ENCODE peak calls at places on chromosomes 7 and 10, in nine cellular contexts. R, N, V, O, E, T, C, B and I are unnamed samples.

GRCh38 chr7:42868456-42868855 is 43.4 kb downstream of the C7orf25 start:
- DNase-seq in R (no peak), N (no peak), V (no peak), O (no peak), E (no peak), T (no peak), C (no peak), B (no peak), I (no peak)

GRCh38 chr10:97022616-97023015 is 163.1 kb downstream of the SLIT1 start:
- DNase-seq in R (no peak), N (no peak), V (no peak), O (no peak), E (no peak), T (no peak), C (no peak), B (no peak), I (no peak)

GRCh38 chr7:64863021-64863420 is 40.1 kb upstream of the ZNF273 start:
- DNase-seq in R (no peak), N (no peak), V (no peak), O (no peak), E (no peak), T (no peak), C (no peak), B (no peak), I (no peak)

GRCh38 chr7:158255156-158255555 is 332.5 kb downstream of the PTPRN2 start:
- DNase-seq in R (no peak), N (no peak), V (no peak), O (no peak), E (no peak), T (no peak), C (no peak), B (no peak), I (no peak)

GRCh38 chr10:55410415-55410885 is 609.4 kb upstream of the PCDH15 start:
- DNase-seq in R (peak), N (no peak), V (no peak), O (peak), E (no peak), T (peak), C (no peak), B (no peak), I (no peak)

GRCh38 chr7:95817846-95818245 is 45.5 kb downstream of the DYNC1I1 start:
- DNase-seq in R (no peak), N (no peak), V (no peak), O (no peak), E (no peak), T (no peak), C (no peak), B (no peak), I (no peak)

GRCh38 chr7:142581341-142581740 is 167.9 kb upstream of the PRSS1 start:
- DNase-seq in R (no peak), N (peak), V (no peak), O (no peak), E (no peak), T (no peak), C (no peak), B (no peak), I (no peak)

GRCh38 chr7:157136372-157136771 is 2.4 kb upstream of the UBE3C start:
- DNase-seq in R (no peak), N (peak), V (peak), O (no peak), E (no peak), T (no peak), C (no peak), B (no peak), I (no peak)

GRCh38 chr7:43756368-43757072 is 2.0 kb upstream of the BLVRA start:
- DNase-seq in R (no peak), N (peak), V (peak), O (no peak), E (no peak), T (no peak), C (no peak), B (no peak), I (no peak)

GRCh38 chr7:74455933-74456332 is 2.2 kb downstream of the GTF2IRD1 start:
- DNase-seq in R (no peak), N (no peak), V (no peak), O (no peak), E (no peak), T (no peak), C (no peak), B (no peak), I (no peak)

GRCh38 chr10:71548494-71548846 is 151.8 kb downstream of the CDH23 start:
- DNase-seq in R (no peak), N (peak), V (peak), O (no peak), E (no peak), T (peak), C (no peak), B (no peak), I (no peak)

GRCh38 chr7:155299539-155300202 is 2.0 kb downstream of the INSIG1 start:
- DNase-seq in R (no peak), N (peak), V (no peak), O (no peak), E (no peak), T (no peak), C (no peak), B (peak), I (no peak)

GRCh38 chr7:93935112-93935511 is 13.6 kb downstream of the GNG11 start:
- DNase-seq in R (no peak), N (no peak), V (no peak), O (no peak), E (no peak), T (no peak), C (no peak), B (no peak), I (no peak)

GRCh38 chr10:132878091-132878729 is 64.2 kb downstream of the CFAP46 start:
- DNase-seq in R (peak), N (no peak), V (no peak), O (no peak), E (no peak), T (no peak), C (no peak), B (no peak), I (no peak)

GRCh38 chr10:88478256-88478655 is 104.9 kb downstream of the RNLS start:
- DNase-seq in R (no peak), N (no peak), V (no peak), O (no peak), E (no peak), T (no peak), C (no peak), B (no peak), I (no peak)

GRCh38 chr10:122519144-122519543 is 41.4 kb upstream of the DMBT1 start:
- DNase-seq in R (no peak), N (no peak), V (no peak), O (no peak), E (no peak), T (no peak), C (no peak), B (no peak), I (no peak)

GRCh38 chr7:70005885-70006284 is 407.6 kb downstream of the AUTS2 start:
- DNase-seq in R (no peak), N (no peak), V (no peak), O (no peak), E (no peak), T (no peak), C (no peak), B (no peak), I (no peak)

GRCh38 chr7:55537458-55537825 is 34.9 kb downstream of the VOPP1 start:
- DNase-seq in R (no peak), N (no peak), V (no peak), O (no peak), E (no peak), T (no peak), C (no peak), B (no peak), I (no peak)

GRCh38 chr7:47954231-47954911 is 6.1 kb upstream of the PKD1L1 start:
- DNase-seq in R (no peak), N (no peak), V (peak), O (no peak), E (no peak), T (no peak), C (no peak), B (no peak), I (no peak)

GRCh38 chr7:39421661-39422060 is 144.5 kb upstream of the YAE1 start:
- DNase-seq in R (no peak), N (no peak), V (no peak), O (no peak), E (no peak), T (no peak), C (no peak), B (no peak), I (no peak)

GRCh38 chr7:47231081-47231480 is 350.8 kb downstream of the TNS3 start:
- DNase-seq in R (no peak), N (no peak), V (no peak), O (no peak), E (no peak), T (no peak), C (no peak), B (no peak), I (no peak)